ENCODE peak calls at places on chromosomes 5 and 9, in seven cellular contexts. D, L, Q, T, W, E and G are unnamed samples.

GRCh38 chr5:168746893-168747640 is 167.9 kb upstream of the PANK3 start:
- DNase-seq in D (no peak), L (no peak), Q (no peak), T (no peak), W (no peak), E (no peak), G (no peak)

GRCh38 chr9:33107762-33108161 is 31.3 kb upstream of the SMU1 start:
- DNase-seq in D (no peak), L (no peak), Q (no peak), T (no peak), W (no peak), E (no peak), G (no peak)

GRCh38 chr5:52041843-52042242 is 658.6 kb downstream of the ISL1 start:
- DNase-seq in D (no peak), L (no peak), Q (no peak), T (no peak), W (no peak), E (no peak), G (no peak)

GRCh38 chr9:137759649-137760321 is 117.8 kb upstream of the CACNA1B start:
- DNase-seq in D (no peak), L (peak), Q (no peak), T (no peak), W (no peak), E (peak), G (peak)

GRCh38 chr9:86598411-86599239 is 244.4 kb upstream of the TUT7 start:
- DNase-seq in D (no peak), L (no peak), Q (no peak), T (no peak), W (no peak), E (peak), G (no peak)

GRCh38 chr5:40413747-40414146 is 266.0 kb upstream of the PTGER4 start:
- DNase-seq in D (no peak), L (no peak), Q (no peak), T (peak), W (no peak), E (no peak), G (no peak)

GRCh38 chr9:107883496-107884120 is 394.0 kb upstream of the KLF4 start:
- DNase-seq in D (no peak), L (peak), Q (no peak), T (no peak), W (no peak), E (no peak), G (peak)

GRCh38 chr5:180689071-180689694 is 39.8 kb upstream of the FLT4 start:
- DNase-seq in D (no peak), L (no peak), Q (no peak), T (no peak), W (no peak), E (no peak), G (no peak)

GRCh38 chr9:91726406-91727100 is 223.5 kb downstream of the ROR2 start:
- DNase-seq in D (no peak), L (no peak), Q (no peak), T (peak), W (no peak), E (no peak), G (no peak)

GRCh38 chr5:139964994-139965565 is 78.0 kb downstream of the NRG2 start:
- DNase-seq in D (no peak), L (no peak), Q (no peak), T (no peak), W (no peak), E (no peak), G (no peak)

GRCh38 chr9:77224750-77225312 is 47.5 kb downstream of the VPS13A start:
- DNase-seq in D (no peak), L (no peak), Q (no peak), T (peak), W (no peak), E (no peak), G (no peak)

GRCh38 chr5:160930361-160930760 is 78.3 kb upstream of the ATP10B start:
- DNase-seq in D (no peak), L (no peak), Q (no peak), T (peak), W (no peak), E (peak), G (no peak)

GRCh38 chr5:103785569-103785968 is 223.0 kb upstream of the NUDT12 start:
- DNase-seq in D (no peak), L (no peak), Q (no peak), T (peak), W (no peak), E (no peak), G (no peak)

GRCh38 chr5:53424691-53425597 is 55.5 kb upstream of the FST start:
- DNase-seq in D (no peak), L (no peak), Q (no peak), T (peak), W (no peak), E (no peak), G (no peak)

GRCh38 chr5:145856285-145856818 is 16.5 kb downstream of the GRXCR2 start:
- DNase-seq in D (no peak), L (no peak), Q (no peak), T (peak), W (peak), E (peak), G (no peak)

GRCh38 chr5:139745121-139745799 is 50.3 kb upstream of the PSD2 start:
- DNase-seq in D (no peak), L (peak), Q (no peak), T (peak), W (peak), E (no peak), G (peak)

GRCh38 chr9:128887914-128888350 is 6.0 kb downstream of the LRRC8A start:
- DNase-seq in D (no peak), L (no peak), Q (no peak), T (no peak), W (no peak), E (peak), G (no peak)

GRCh38 chr9:118674942-118675341 is 694.3 kb downstream of the BRINP1 start:
- DNase-seq in D (no peak), L (no peak), Q (no peak), T (no peak), W (no peak), E (no peak), G (no peak)

GRCh38 chr5:139104577-139105271 is 93.4 kb downstream of the SIL1 start:
- DNase-seq in D (no peak), L (no peak), Q (peak), T (peak), W (peak), E (no peak), G (no peak)

GRCh38 chr5:67361932-67362729 is 165.5 kb upstream of the CD180 start:
- DNase-seq in D (no peak), L (no peak), Q (no peak), T (peak), W (no peak), E (no peak), G (no peak)

GRCh38 chr5:71880531-71880930 is 161.5 kb downstream of the CARTPT start:
- DNase-seq in D (no peak), L (no peak), Q (no peak), T (no peak), W (no peak), E (no peak), G (no peak)

DNA sequence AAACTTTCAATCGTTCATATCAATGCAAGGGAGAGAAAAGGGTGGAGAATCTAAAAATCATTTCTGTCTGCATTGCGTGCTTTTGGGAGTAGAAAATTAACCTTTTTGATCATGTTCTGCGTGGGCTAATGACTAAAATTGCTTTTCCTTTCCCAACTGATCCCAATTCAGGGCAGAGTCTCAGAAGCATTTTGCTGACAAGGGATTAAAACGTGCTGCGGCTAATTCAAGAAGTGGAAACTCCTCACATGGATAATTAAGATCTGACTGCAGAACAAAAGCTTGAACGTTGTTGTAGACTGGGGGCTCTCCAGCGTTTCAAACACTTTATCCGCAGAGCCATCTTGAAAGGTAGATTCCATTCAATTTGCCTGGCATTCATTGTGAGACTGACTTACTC is 485.3 kb upstream of the DMAC1 start:
- DNase-seq in D (no peak), L (no peak), Q (no peak), T (no peak), W (no peak), E (peak), G (no peak)
- H3K4me3 ChIP-seq in D (no peak), L (no peak), Q (no peak), T (no peak), W (no peak), E (no peak), G (no peak)

DNA sequence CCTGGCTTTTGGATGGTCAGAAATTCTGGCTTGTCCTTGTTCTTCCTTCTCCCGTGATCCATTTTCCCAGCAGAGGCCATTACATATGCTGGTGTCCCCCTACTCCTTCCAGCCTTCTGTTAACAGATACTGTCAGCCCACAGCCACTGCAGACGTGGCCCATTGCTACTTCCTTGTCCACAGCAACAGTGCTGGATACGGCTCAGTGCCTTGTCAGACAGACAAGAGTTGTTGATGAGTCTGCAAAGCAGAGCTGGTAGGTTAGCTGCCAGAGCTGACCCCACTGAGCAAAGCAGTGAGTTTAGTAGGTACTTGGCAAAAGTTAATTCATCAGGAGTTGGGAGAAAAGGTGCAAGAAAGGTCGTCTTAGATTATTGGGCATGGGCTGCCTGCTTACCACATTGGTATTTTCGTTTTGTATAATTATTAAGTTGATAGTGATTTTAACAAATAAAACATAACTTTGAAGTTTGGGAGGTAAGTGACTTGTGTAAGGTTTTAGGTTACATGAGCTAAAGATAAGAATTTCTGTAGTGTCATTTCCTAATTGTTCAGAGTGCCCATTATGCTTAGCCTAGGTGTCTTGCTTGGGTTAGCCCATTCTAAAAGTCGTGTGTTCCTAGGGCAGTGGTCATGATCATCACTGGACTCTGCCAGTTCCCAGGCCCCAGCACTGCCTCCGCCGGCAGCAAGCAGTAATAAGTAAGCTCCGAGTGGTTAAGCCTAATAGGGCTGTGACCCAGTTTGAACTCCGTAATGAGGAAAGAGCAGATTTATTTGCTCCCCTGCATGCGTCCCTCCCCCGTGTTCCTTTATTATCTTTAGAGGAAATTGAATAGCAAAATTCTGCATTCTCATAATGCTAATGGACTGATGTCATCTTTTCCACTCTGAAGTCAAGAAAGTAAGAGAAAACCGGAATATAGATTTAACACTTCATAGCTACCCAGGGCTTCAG is 292.0 kb downstream of the FANCC start:
- DNase-seq in D (no peak), L (no peak), Q (no peak), T (no peak), W (peak), E (peak), G (no peak)
- TF ChIP-seq CTCF in D (no peak), L (no peak), Q (peak), T (peak), W (peak), E (no peak), G (no peak)

GRCh38 chr5:59188415-59189225 is 605.7 kb downstream of the RAB3C start:
- DNase-seq in D (peak), L (peak), Q (peak), T (peak), W (peak), E (peak), G (peak)
- H3K4me3 ChIP-seq in D (no peak), L (no peak), Q (peak), T (no peak), W (peak), E (peak), G (no peak)

GRCh38 chr9:112705773-112706427 is 12.0 kb downstream of the INIP start:
- DNase-seq in D (no peak), L (no peak), Q (no peak), T (peak), W (no peak), E (peak), G (no peak)

GRCh38 chr9:112712678-112713077 is 5.2 kb downstream of the INIP start:
- DNase-seq in D (no peak), L (no peak), Q (no peak), T (no peak), W (no peak), E (no peak), G (no peak)

DNA sequence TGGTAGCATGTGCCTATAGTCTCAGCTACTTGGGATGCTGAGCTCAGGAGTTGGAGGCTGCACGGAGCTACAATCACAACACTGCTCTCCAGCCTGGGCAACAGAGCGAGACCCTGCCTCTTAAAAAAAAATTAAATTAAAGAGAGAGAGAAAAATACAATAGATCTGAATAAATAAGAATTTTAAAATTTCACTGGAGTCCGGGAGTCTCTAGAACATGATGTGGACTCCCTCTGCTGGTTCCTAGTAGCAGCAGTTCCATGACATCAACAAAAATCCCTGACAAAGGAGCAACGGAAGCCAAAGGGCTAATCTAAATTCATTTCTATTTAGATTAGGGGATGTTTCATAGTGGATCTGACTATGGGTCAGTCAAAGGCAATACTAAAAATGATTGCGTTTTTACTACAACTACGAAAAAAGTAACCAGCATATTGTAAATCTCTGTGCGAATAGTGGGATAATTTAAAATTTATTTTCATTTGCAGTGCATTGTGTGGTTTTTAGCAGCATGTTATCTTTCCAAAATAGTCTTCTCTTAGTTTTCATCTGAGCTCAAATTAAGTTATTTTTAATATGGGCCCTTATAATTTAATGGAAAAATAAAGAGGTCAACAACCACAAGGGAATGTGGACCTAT is 6.7 kb downstream of the INIP start:
- DNase-seq in D (peak), L (no peak), Q (no peak), T (peak), W (no peak), E (peak), G (peak)
- TF ChIP-seq CTCF in D (peak), L (peak), Q (peak), T (peak), W (peak), E (peak), G (peak)

GRCh38 chr9:78356634-78357033 is 59.7 kb downstream of the PSAT1 start:
- DNase-seq in D (no peak), L (no peak), Q (no peak), T (no peak), W (no peak), E (no peak), G (no peak)

GRCh38 chr9:78354980-78355379 is 58.1 kb downstream of the PSAT1 start:
- DNase-seq in D (no peak), L (no peak), Q (no peak), T (no peak), W (no peak), E (no peak), G (no peak)

GRCh38 chr9:78348848-78349247 is 51.9 kb downstream of the PSAT1 start:
- DNase-seq in D (no peak), L (no peak), Q (no peak), T (no peak), W (no peak), E (no peak), G (no peak)

GRCh38 chr9:78354324-78354973 is 57.5 kb downstream of the PSAT1 start:
- DNase-seq in D (no peak), L (no peak), Q (no peak), T (no peak), W (no peak), E (no peak), G (no peak)

GRCh38 chr9:78351816-78352215 is 54.9 kb downstream of the PSAT1 start:
- DNase-seq in D (no peak), L (no peak), Q (no peak), T (no peak), W (no peak), E (no peak), G (no peak)
- H3K4me3 ChIP-seq in D (no peak), L (no peak), Q (no peak), T (no peak), W (no peak), E (no peak), G (no peak)

DNA sequence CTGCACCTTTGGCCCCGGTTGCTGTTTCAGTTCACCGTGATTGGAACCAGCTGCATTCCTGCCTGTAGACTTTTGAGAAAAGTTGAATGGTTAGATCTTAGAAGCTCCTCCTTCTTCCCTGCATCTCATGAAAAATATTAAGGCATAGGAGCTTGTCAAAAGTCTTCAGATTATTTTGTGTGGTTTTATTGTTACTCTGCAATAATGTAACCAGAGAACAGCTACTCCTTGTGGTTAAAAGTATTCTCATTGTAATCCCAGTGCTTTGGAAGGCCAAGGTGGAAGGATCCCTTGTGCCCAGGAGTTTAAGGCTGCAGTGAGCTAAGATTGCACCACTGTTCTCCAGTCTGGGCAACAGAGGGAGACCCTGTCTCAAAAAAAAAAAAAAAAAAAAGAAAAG is 3.3 kb upstream of the SLC2A8 start:
- DNase-seq in D (no peak), L (no peak), Q (no peak), T (no peak), W (no peak), E (no peak), G (no peak)
- TF ChIP-seq CTCF in D (peak), L (no peak), Q (no peak), T (peak), W (no peak), E (no peak), G (no peak)